ENCODE peak calls at places on chromosome 13, in seven cellular contexts. F is type B pancreatic cell; V is T-cell; B is fibroblast of the conjunctiva; T is CD8-positive, alpha-beta T cell; O is NCI-H1105 treated with DMSO at 0.1 percent for 48 hours; P is AG20443. Q is an unnamed sample.

GRCh38 chr13:52348983-52349780 is 56.8 kb downstream of the THSD1 start:
- DNase-seq in F (no peak), V (no peak), B (no peak), T (no peak), O (no peak), P (peak), Q (no peak)

GRCh38 chr13:108419768-108420167 is 150.2 kb downstream of the TNFSF13B start:
- DNase-seq in F (no peak), V (no peak), B (no peak), T (no peak), O (no peak), P (no peak), Q (no peak)

GRCh38 chr13:23506821-23507210 is 63.4 kb upstream of the TNFRSF19 start:
- DNase-seq in F (no peak), V (no peak), B (no peak), T (no peak), O (no peak), P (peak), Q (no peak)

GRCh38 chr13:103354189-103354588 is 288.0 kb upstream of the SLC10A2 start:
- DNase-seq in F (no peak), V (no peak), B (no peak), T (no peak), O (no peak), P (no peak), Q (no peak)

GRCh38 chr13:97030705-97031452 is 36.6 kb upstream of the OXGR1 start:
- DNase-seq in F (no peak), V (no peak), B (peak), T (no peak), O (peak), P (peak), Q (no peak)

GRCh38 chr13:28528848-28529247 is 33.9 kb upstream of the FLT1 start:
- DNase-seq in F (no peak), V (no peak), B (no peak), T (no peak), O (no peak), P (no peak), Q (no peak)

GRCh38 chr13:39612023-39612637 is 9.1 kb upstream of the LHFPL6 start:
- DNase-seq in F (no peak), V (peak), B (peak), T (peak), O (peak), P (peak), Q (peak)

GRCh38 chr13:25080773-25081172 is 15.2 kb upstream of the PABPC3 start:
- DNase-seq in F (no peak), V (no peak), B (no peak), T (no peak), O (no peak), P (no peak), Q (no peak)

GRCh38 chr13:108190897-108191296 is 24.4 kb downstream of the LIG4 start:
- DNase-seq in F (no peak), V (no peak), B (no peak), T (no peak), O (no peak), P (no peak), Q (no peak)

GRCh38 chr13:110415669-110416068 is 108.6 kb downstream of the COL4A2 start:
- DNase-seq in F (no peak), V (no peak), B (no peak), T (no peak), O (no peak), P (no peak), Q (no peak)

GRCh38 chr13:36046672-36047071 is 84.5 kb downstream of the DCLK1 start:
- DNase-seq in F (no peak), V (no peak), B (no peak), T (no peak), O (no peak), P (no peak), Q (no peak)

GRCh38 chr13:42762251-42762650 is 19.1 kb upstream of the FAM216B start:
- DNase-seq in F (no peak), V (no peak), B (no peak), T (no peak), O (no peak), P (no peak), Q (no peak)

GRCh38 chr13:65990684-65991083 is 1239.5 kb downstream of the PCDH9 start:
- DNase-seq in F (no peak), V (no peak), B (no peak), T (no peak), O (no peak), P (no peak), Q (no peak)

GRCh38 chr13:39777527-39778061 is 122.1 kb downstream of the COG6 start:
- DNase-seq in F (no peak), V (no peak), B (peak), T (no peak), O (no peak), P (peak), Q (no peak)

GRCh38 chr13:42926555-42926954 is 65.5 kb downstream of the EPSTI1 start:
- DNase-seq in F (no peak), V (no peak), B (peak), T (no peak), O (no peak), P (no peak), Q (no peak)

GRCh38 chr13:33723365-33723764 is 94.6 kb upstream of the RFC3 start:
- DNase-seq in F (no peak), V (no peak), B (no peak), T (no peak), O (no peak), P (no peak), Q (no peak)

GRCh38 chr13:108346376-108346775 is 76.9 kb downstream of the TNFSF13B start:
- DNase-seq in F (no peak), V (no peak), B (no peak), T (no peak), O (no peak), P (no peak), Q (no peak)

GRCh38 chr13:75825161-75825560 is 189.0 kb downstream of the LMO7 start:
- DNase-seq in F (no peak), V (no peak), B (no peak), T (no peak), O (no peak), P (no peak), Q (no peak)

GRCh38 chr13:113980489-113981064 is 6.7 kb upstream of the C13orf46 start:
- DNase-seq in F (no peak), V (no peak), B (no peak), T (no peak), O (no peak), P (no peak), Q (no peak)

GRCh38 chr13:24218977-24219376 is 58.5 kb downstream of the SPATA13 start:
- DNase-seq in F (no peak), V (no peak), B (no peak), T (no peak), O (no peak), P (no peak), Q (no peak)

GRCh38 chr13:79671420-79671819 is 190.5 kb downstream of the NDFIP2 start:
- DNase-seq in F (no peak), V (no peak), B (no peak), T (no peak), O (no peak), P (no peak), Q (no peak)

GRCh38 chr13:110396476-110396875 is 89.4 kb downstream of the COL4A2 start:
- DNase-seq in F (no peak), V (no peak), B (no peak), T (no peak), O (no peak), P (peak), Q (no peak)

GRCh38 chr13:22061371-22061805 is 390.5 kb downstream of the FGF9 start:
- DNase-seq in F (no peak), V (peak), B (no peak), T (peak), O (no peak), P (no peak), Q (no peak)

GRCh38 chr13:66657165-66657895 is 572.8 kb downstream of the PCDH9 start:
- DNase-seq in F (no peak), V (no peak), B (peak), T (no peak), O (peak), P (peak), Q (no peak)

GRCh38 chr13:97076898-97077297 is 82.6 kb upstream of the OXGR1 start:
- DNase-seq in F (no peak), V (no peak), B (no peak), T (no peak), O (no peak), P (no peak), Q (no peak)

Q was measured in activated T-helper 2 cell treated with anti-CD3 and anti-CD28 coated beads, Interferon-gamma antibody, Interleukin-2, Interleukin-4, amounts not matched to agents 10 μg/mL and 5 μg/mL and 100 μg/mL, durations not matched to agents 14 hours and 24 hours and 36 hours.